ENCODE peak calls at places on chromosomes 13 and 19, in four cellular contexts. P is kidney glomerular epithelial cell, G is EL, F is smooth muscle cell of the brain vasculature. N is an unnamed sample.

GRCh38 chr13:49086711-49087110 is 111.0 kb downstream of the FNDC3A start:
- DNase-seq in P (no peak), G (peak; percentile 64), F (no peak), N (no peak)

GRCh38 chr13:27131202-27131623 is 40.4 kb downstream of the USP12 start:
- DNase-seq in G (peak; percentile 18), F (no peak), P (no peak), N (no peak)

GRCh38 chr19:41821003-41821735 is 23.3 kb downstream of the LYPD4 start:
- DNase-seq in F (no peak), G (peak; percentile 27), P (peak; percentile 54), N (no peak)

GRCh38 chr13:76816394-76816793 is 69.8 kb downstream of the KCTD12 start:
- DNase-seq in P (no peak), G (no peak), F (no peak), N (no peak)

GRCh38 chr13:35953537-35954206 is 177.5 kb downstream of the DCLK1 start:
- DNase-seq in G (peak; percentile 86), F (peak; percentile 73), P (peak; percentile 87), N (peak; percentile 84)

GRCh38 chr13:24682353-24682752 is 2.1 kb downstream of the ATP12A start:
- DNase-seq in F (no peak), G (no peak), P (no peak), N (no peak)

GRCh38 chr19:2461751-2462634 is 5.2 kb upstream of the LMNB2 start:
- DNase-seq in F (no peak), P (peak; percentile 9), G (peak; percentile 86), N (no peak)

GRCh38 chr19:40232949-40233810 is 6.7 kb upstream of the CCNP start:
- DNase-seq in G (no peak), F (no peak), P (no peak), N (no peak)

GRCh38 chr13:33249066-33249465 is 36.5 kb downstream of the STARD13 start:
- DNase-seq in F (no peak), P (no peak), G (peak; percentile 83), N (peak; percentile 66)

N was measured in glomerular endothelial cell.